ENCODE peak calls at places on chromosomes 11 and 22, in five cellular contexts. One of them, this sample, is unnamed.

GRCh38 chr22:39240841-39241631 is 3.7 kb downstream of the PDGFB start:
- DNase-seq in choroid plexus epithelial cell: peak
- DNase-seq in effector memory CD4-positive, alpha-beta T cell: peak
- DNase-seq in cardiac muscle cell: no peak
- DNase-seq in fibroblast of lung: no peak
- DNase-seq in this sample: peak

GRCh38 chr22:25781801-25782200 is 39.8 kb downstream of the MYO18B start:
- DNase-seq in choroid plexus epithelial cell: no peak
- DNase-seq in cardiac muscle cell: no peak
- DNase-seq in effector memory CD4-positive, alpha-beta T cell: no peak
- DNase-seq in fibroblast of lung: no peak
- DNase-seq in this sample: no peak

GRCh38 chr11:4763096-4763495 is 6.6 kb downstream of the OR51F1 start:
- DNase-seq in fibroblast of lung: no peak
- DNase-seq in choroid plexus epithelial cell: no peak
- DNase-seq in cardiac muscle cell: no peak
- DNase-seq in effector memory CD4-positive, alpha-beta T cell: no peak
- DNase-seq in this sample: no peak

GRCh38 chr22:22591348-22592299 is 32.6 kb upstream of the PRAME start:
- DNase-seq in fibroblast of lung: peak
- DNase-seq in choroid plexus epithelial cell: peak
- DNase-seq in cardiac muscle cell: peak
- DNase-seq in effector memory CD4-positive, alpha-beta T cell: no peak
- DNase-seq in this sample: no peak

GRCh38 chr22:33555814-33556522 is 364.3 kb downstream of the LARGE1 start:
- DNase-seq in cardiac muscle cell: no peak
- DNase-seq in fibroblast of lung: no peak
- DNase-seq in effector memory CD4-positive, alpha-beta T cell: no peak
- DNase-seq in choroid plexus epithelial cell: no peak
- DNase-seq in this sample: no peak

GRCh38 chr11:118572075-118572913 is at the start of gene ARCN1:
- DNase-seq in cardiac muscle cell: peak
- DNase-seq in choroid plexus epithelial cell: peak
- DNase-seq in effector memory CD4-positive, alpha-beta T cell: peak
- DNase-seq in fibroblast of lung: peak
- DNase-seq in this sample: peak

GRCh38 chr11:69828971-69829344 is 9.7 kb upstream of the FGF3 start:
- DNase-seq in cardiac muscle cell: no peak
- DNase-seq in fibroblast of lung: no peak
- DNase-seq in effector memory CD4-positive, alpha-beta T cell: no peak
- DNase-seq in choroid plexus epithelial cell: no peak
- DNase-seq in this sample: peak

GRCh38 chr11:92879086-92879485 is 90.4 kb upstream of the MTNR1B start:
- DNase-seq in fibroblast of lung: no peak
- DNase-seq in choroid plexus epithelial cell: no peak
- DNase-seq in effector memory CD4-positive, alpha-beta T cell: no peak
- DNase-seq in cardiac muscle cell: no peak
- DNase-seq in this sample: no peak

GRCh38 chr11:11010624-11011127 is 152.8 kb upstream of the ZBED5 start:
- DNase-seq in fibroblast of lung: peak
- DNase-seq in cardiac muscle cell: no peak
- DNase-seq in choroid plexus epithelial cell: peak
- DNase-seq in effector memory CD4-positive, alpha-beta T cell: no peak
- DNase-seq in this sample: peak

GRCh38 chr22:36702832-36703210 is 731 bp downstream of the CACNG2 start:
- DNase-seq in fibroblast of lung: no peak
- DNase-seq in effector memory CD4-positive, alpha-beta T cell: no peak
- DNase-seq in cardiac muscle cell: no peak
- DNase-seq in choroid plexus epithelial cell: no peak
- DNase-seq in this sample: no peak

GRCh38 chr22:48574776-48575566 is 1252.7 kb downstream of the BRD1 start:
- DNase-seq in fibroblast of lung: peak
- DNase-seq in cardiac muscle cell: peak
- DNase-seq in effector memory CD4-positive, alpha-beta T cell: no peak
- DNase-seq in choroid plexus epithelial cell: peak
- DNase-seq in this sample: peak
- H3K4me3 ChIP-seq in fibroblast of lung: no peak
- H3K4me3 ChIP-seq in cardiac muscle cell: no peak
- H3K4me3 ChIP-seq in effector memory CD4-positive, alpha-beta T cell: no peak
- H3K4me3 ChIP-seq in choroid plexus epithelial cell: no peak
- H3K4me3 ChIP-seq in this sample: no peak

DNA sequence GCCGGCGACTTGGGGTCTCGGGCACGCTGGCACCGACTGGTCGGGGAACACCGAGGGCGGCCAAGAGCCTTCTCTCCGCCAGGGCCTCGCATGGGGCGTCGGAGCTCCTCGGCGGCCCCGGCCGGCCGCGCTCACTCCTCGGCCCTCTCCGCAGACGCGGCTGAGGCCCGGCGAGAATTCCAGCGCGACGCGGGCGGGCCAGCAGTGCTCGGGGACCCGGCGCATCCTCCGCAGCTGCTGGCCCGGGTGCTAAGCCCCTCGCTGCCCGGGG is 5.6 kb downstream of the TBX1 start:
- DNase-seq in fibroblast of lung: no peak
- DNase-seq in choroid plexus epithelial cell: no peak
- DNase-seq in cardiac muscle cell: no peak
- DNase-seq in effector memory CD4-positive, alpha-beta T cell: no peak
- DNase-seq in this sample: no peak
- H3K4me3 ChIP-seq in fibroblast of lung: no peak
- H3K4me3 ChIP-seq in choroid plexus epithelial cell: no peak
- H3K4me3 ChIP-seq in cardiac muscle cell: peak
- H3K4me3 ChIP-seq in effector memory CD4-positive, alpha-beta T cell: no peak
- H3K4me3 ChIP-seq in this sample: peak

DNA sequence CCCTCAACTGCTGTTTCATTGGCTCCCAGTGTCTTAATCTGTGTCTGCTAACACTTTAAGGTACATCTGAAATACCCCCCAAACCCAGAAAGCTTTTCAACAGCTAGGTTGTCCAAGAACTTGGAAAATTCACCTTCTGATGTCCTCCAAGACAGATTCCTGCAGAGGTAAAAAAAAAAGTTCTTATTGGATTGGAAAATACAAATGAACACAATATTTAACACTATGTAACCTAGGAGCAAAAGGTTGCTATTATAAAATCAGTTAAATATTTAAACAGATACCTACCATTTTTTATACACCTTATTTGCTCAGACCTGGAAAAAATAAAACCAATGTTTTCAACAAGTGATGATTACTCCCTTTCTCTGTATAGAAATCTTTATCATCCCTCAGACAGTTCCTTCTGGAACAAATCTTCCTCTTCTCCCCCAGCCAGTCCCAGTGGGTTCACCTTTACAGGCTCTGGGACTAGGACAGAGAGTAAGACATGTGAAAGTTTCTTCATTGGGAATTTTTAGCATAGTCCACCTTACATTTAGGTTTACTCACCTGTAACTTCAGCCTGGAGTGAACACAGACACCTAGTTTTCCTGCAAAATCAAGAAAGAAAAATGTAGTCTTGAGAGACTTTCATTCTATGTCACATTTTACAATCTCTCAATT is 13.3 kb upstream of the WDR74 start:
- DNase-seq in effector memory CD4-positive, alpha-beta T cell: no peak
- DNase-seq in choroid plexus epithelial cell: no peak
- DNase-seq in fibroblast of lung: no peak
- DNase-seq in cardiac muscle cell: no peak
- DNase-seq in this sample: no peak
- H3K4me3 ChIP-seq in effector memory CD4-positive, alpha-beta T cell: no peak
- H3K4me3 ChIP-seq in choroid plexus epithelial cell: no peak
- H3K4me3 ChIP-seq in fibroblast of lung: peak
- H3K4me3 ChIP-seq in cardiac muscle cell: no peak
- H3K4me3 ChIP-seq in this sample: no peak

GRCh38 chr22:20131593-20131855 is at the start of gene ZDHHC8:
- DNase-seq in choroid plexus epithelial cell: no peak
- DNase-seq in fibroblast of lung: peak
- DNase-seq in cardiac muscle cell: peak
- DNase-seq in effector memory CD4-positive, alpha-beta T cell: peak
- DNase-seq in this sample: peak

GRCh38 chr22:20128902-20129746 is 2.5 kb upstream of the ZDHHC8 start:
- DNase-seq in fibroblast of lung: no peak
- DNase-seq in choroid plexus epithelial cell: peak
- DNase-seq in cardiac muscle cell: peak
- DNase-seq in effector memory CD4-positive, alpha-beta T cell: peak
- DNase-seq in this sample: peak

GRCh38 chr22:20129747-20130014 is 1.9 kb upstream of the ZDHHC8 start:
- DNase-seq in fibroblast of lung: no peak
- DNase-seq in cardiac muscle cell: no peak
- DNase-seq in choroid plexus epithelial cell: no peak
- DNase-seq in effector memory CD4-positive, alpha-beta T cell: no peak
- DNase-seq in this sample: no peak

GRCh38 chr22:20130739-20131592 is 638 bp upstream of the ZDHHC8 start:
- DNase-seq in effector memory CD4-positive, alpha-beta T cell: peak
- DNase-seq in fibroblast of lung: peak
- DNase-seq in cardiac muscle cell: peak
- DNase-seq in choroid plexus epithelial cell: peak
- DNase-seq in this sample: peak

DNA sequence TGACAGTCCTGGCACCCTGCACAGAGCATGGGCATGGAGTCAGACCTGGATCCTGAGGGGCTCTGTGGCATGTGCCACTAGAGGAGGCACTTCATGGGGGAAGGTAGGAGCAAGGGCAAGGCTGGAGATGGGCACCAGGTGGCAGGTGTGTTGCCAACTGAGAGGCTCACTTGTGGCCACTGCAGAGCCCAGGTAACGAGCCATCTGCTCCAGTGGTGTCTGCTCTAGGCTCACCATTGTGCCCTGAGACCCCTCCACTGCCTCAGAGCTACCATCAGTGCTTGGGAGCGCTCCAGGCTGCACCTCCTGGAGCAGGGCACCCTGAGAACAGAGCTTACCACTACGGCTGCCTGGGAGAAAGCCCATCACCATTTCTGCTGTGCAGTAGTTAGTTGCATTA is 1.3 kb upstream of the ZDHHC8 start:
- DNase-seq in effector memory CD4-positive, alpha-beta T cell: peak
- DNase-seq in cardiac muscle cell: no peak
- DNase-seq in fibroblast of lung: no peak
- DNase-seq in choroid plexus epithelial cell: no peak
- DNase-seq in this sample: no peak
- H3K4me3 ChIP-seq in effector memory CD4-positive, alpha-beta T cell: no peak
- H3K4me3 ChIP-seq in cardiac muscle cell: no peak
- H3K4me3 ChIP-seq in fibroblast of lung: no peak
- H3K4me3 ChIP-seq in choroid plexus epithelial cell: no peak
- H3K4me3 ChIP-seq in this sample: peak

This sample was measured in transverse colon.